ENCODE peak calls at places on chromosomes 3 and 15, in four cellular contexts. K is trophoblast cell, O is GM12878, D is NT2/D1. N is an unnamed sample.

GRCh38 chr3:32973982-32974381 is 22.5 kb downstream of the CCR4 start:
- DNase-seq in K (no peak), O (no peak), D (no peak), N (no peak)

GRCh38 chr15:72199721-72200212 is 2.2 kb upstream of the GRAMD2A start:
- DNase-seq in D (peak; percentile 66), K (peak; percentile 89), O (peak; percentile 36), N (peak; percentile 66)

GRCh38 chr3:138078901-138079344 is 36.5 kb downstream of the DZIP1L start:
- DNase-seq in D (no peak), K (no peak), O (no peak), N (no peak)

GRCh38 chr3:59412506-59412905 is 362.7 kb upstream of the CFAP20DC start:
- DNase-seq in K (no peak), O (no peak), D (no peak), N (no peak)

GRCh38 chr3:152778001-152778400 is 56.9 kb upstream of the P2RY1 start:
- DNase-seq in D (no peak), K (no peak), O (no peak), N (no peak)

GRCh38 chr3:124997303-124998246 is 58.2 kb downstream of the HEG1 start:
- DNase-seq in K (no peak), D (no peak), O (no peak), N (no peak)

GRCh38 chr15:76776969-76777368 is 128.2 kb downstream of the SCAPER start:
- DNase-seq in K (no peak), D (no peak), O (no peak), N (no peak)

GRCh38 chr3:28317438-28318022 is 31.0 kb upstream of the ZCWPW2 start:
- DNase-seq in O (no peak), K (no peak), D (peak; percentile 23), N (peak; percentile 73)

GRCh38 chr15:53611145-53611920 is 148.1 kb downstream of the WDR72 start:
- DNase-seq in O (no peak), K (no peak), D (no peak), N (no peak)

GRCh38 chr3:188088948-188089685 is 64.8 kb upstream of the LPP start:
- DNase-seq in O (no peak), D (no peak), K (no peak), N (no peak)

GRCh38 chr3:16550305-16550675 is 36.8 kb upstream of the RFTN1 start:
- DNase-seq in O (no peak), K (no peak), D (no peak), N (no peak)

GRCh38 chr3:45635475-45636256 is 41.1 kb downstream of the LIMD1 start:
- DNase-seq in K (peak; percentile 44), D (peak; percentile 93), O (no peak), N (no peak)

GRCh38 chr15:89075846-89076245 is 12.4 kb upstream of the ABHD2 start:
- DNase-seq in D (no peak), K (no peak), O (no peak), N (no peak)

GRCh38 chr3:161148832-161149475 is 43.8 kb upstream of the B3GALNT1 start:
- DNase-seq in D (no peak), O (no peak), K (no peak), N (no peak)

GRCh38 chr3:152609891-152610290 is 225.0 kb upstream of the P2RY1 start:
- DNase-seq in O (no peak), D (no peak), K (no peak), N (no peak)

GRCh38 chr3:105322570-105323273 is 44.0 kb upstream of the ALCAM start:
- DNase-seq in K (no peak), O (peak; percentile 36), D (no peak), N (no peak)

GRCh38 chr3:38655708-38656300 is 6.3 kb upstream of the SCN5A start:
- DNase-seq in D (peak; percentile 68), O (no peak), K (no peak), N (peak; percentile 61)

GRCh38 chr3:189099031-189099471 is 72.7 kb upstream of the TPRG1 start:
- DNase-seq in O (no peak), D (no peak), K (no peak), N (no peak)

GRCh38 chr15:84824260-84824690 is 7.1 kb downstream of the ALPK3 start:
- DNase-seq in O (no peak), K (no peak), D (no peak), N (no peak)

GRCh38 chr15:84828433-84828908 is 11.3 kb downstream of the ALPK3 start:
- DNase-seq in K (no peak), O (no peak), D (no peak), N (no peak)

GRCh38 chr15:84823580-84823878 is 6.4 kb downstream of the ALPK3 start:
- DNase-seq in O (no peak), K (no peak), D (no peak), N (no peak)

GRCh38 chr15:84827246-84827645 is 10.1 kb downstream of the ALPK3 start:
- DNase-seq in O (no peak), K (no peak), D (no peak), N (no peak)

DNA sequence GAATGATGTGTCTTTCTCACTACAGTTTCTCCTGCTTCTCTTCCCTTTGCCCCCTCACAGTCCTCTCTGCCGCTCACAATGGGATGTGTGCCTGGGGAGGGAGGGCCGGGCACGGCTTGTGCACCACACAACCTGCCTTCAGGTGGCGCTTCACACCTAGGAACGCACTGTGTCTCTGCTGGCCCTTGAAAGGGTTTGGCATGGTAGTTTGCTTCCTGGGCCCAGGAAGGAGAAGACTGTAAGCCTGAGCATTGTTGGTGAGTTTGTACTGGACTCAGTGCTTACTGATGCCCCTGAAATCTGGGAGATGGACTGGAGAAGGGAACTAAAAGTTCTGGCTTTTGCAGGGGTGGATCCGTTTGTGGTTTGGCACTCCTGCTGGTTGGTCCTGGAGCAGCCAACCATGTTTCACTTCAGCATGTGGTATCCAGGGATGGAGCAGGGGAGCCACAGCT is 9.2 kb downstream of the ALPK3 start:
- DNase-seq in O (no peak), D (no peak), K (no peak), N (no peak)
- H3K9ac ChIP-seq in O (no peak overlapping the region), D (no peak overlapping the region), K (no peak overlapping the region), N (no peak overlapping the region)

DNA sequence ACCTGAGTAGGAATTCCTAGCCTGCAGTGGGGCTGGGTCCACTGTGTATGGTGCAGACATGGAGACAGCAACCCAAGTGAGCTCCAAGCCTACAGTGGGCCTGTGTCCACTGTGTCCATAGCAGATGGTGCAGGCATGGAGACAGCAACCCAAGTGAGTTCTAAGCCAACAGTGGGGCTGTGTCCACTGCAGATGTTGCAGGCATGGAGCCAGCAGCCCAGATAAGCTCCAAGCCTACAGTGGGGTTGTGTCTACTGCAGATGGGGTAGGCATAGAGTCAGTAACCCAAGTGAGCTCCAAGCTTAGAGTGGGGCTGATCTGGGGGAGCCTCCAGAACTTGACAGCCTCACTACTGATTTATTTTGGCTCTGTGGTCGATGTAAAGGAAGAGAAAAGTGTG is 22.6 kb upstream of the IL16 start:
- DNase-seq in O (no peak), K (no peak), D (no peak), N (no peak)
- H3K9ac ChIP-seq in O (no peak overlapping the region), K (no peak overlapping the region), D (no peak overlapping the region), N (no peak overlapping the region)

DNA sequence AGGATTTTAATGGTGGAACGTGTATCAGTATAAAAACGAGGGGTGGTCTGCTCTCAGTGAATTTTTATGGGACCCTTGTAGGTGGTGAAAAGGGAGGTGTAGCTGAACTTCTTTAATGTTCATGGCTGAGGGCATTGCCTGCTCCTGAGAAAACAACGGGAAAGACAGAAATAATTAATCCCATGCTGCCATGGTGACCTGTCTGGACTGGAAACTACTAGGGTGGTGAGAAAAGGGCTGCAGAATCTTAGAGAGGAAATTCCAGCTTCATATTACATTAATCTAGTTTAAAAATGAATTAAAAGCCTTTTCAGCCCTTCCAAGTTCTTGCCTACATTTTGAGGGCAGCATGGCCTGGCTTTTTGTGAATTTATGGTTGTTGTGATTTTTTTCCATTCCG is 47.7 kb downstream of the ZBTB38 start:
- DNase-seq in O (no peak), D (no peak), K (no peak), N (no peak)
- H3K9ac ChIP-seq in O (no peak overlapping the region), D (no peak overlapping the region), K (no peak overlapping the region), N (no peak overlapping the region)

GRCh38 chr3:194118920-194119319 is 17.0 kb upstream of the HES1 start:
- DNase-seq in K (no peak), O (no peak), D (no peak), N (no peak)

GRCh38 chr3:194123735-194124134 is 12.2 kb upstream of the HES1 start:
- DNase-seq in K (no peak), O (no peak), D (no peak), N (no peak)

GRCh38 chr3:194119831-194120230 is 16.1 kb upstream of the HES1 start:
- DNase-seq in D (no peak), O (no peak), K (no peak), N (no peak)

GRCh38 chr3:194121881-194122280 is 14.1 kb upstream of the HES1 start:
- DNase-seq in O (no peak), K (no peak), D (no peak), N (no peak)

GRCh38 chr3:194120789-194121770 is 14.9 kb upstream of the HES1 start:
- DNase-seq in K (no peak), O (no peak), D (no peak), N (no peak)
- H3K9ac ChIP-seq in K (no peak overlapping the region), O (no peak overlapping the region), D (no peak overlapping the region), N (no peak overlapping the region)

DNA sequence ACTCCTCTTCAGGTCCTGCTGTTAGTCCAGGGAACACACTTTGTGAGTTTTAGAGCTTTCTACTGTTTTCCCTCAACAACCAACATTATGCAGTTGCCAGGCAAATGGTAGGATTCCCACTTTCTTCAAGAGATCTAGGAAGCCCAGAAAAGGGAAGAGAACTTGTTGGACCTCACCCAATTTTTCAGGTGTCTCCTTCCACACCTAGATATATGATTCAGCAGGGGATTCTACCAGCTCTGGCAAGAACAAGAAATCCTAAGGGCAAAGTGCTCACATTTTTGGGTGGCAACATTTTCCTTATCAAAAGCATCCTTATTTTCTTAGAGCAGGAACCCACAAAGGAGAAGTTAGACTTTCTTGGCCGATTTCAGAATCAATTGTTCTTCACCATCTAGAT is 57.4 kb downstream of the PRICKLE2 start:
- DNase-seq in O (no peak), D (no peak), K (no peak), N (no peak)
- H3K9ac ChIP-seq in O (no peak overlapping the region), D (no peak overlapping the region), K (no peak overlapping the region), N (no peak overlapping the region)

GRCh38 chr3:192751148-192751547 is 23.8 kb upstream of the FGF12 start:
- DNase-seq in K (no peak), O (no peak), D (no peak), N (no peak)
- H3K9ac ChIP-seq in K (no peak overlapping the region), O (no peak overlapping the region), D (no peak overlapping the region), N (no peak overlapping the region)

GRCh38 chr15:67174864-67175573 is 79.4 kb downstream of the AAGAB start:
- DNase-seq in K (peak; percentile 98), O (no peak), D (no peak), N (no peak)
- H3K9ac ChIP-seq in K (no peak overlapping the region), O (no peak overlapping the region), D (no peak overlapping the region), N (no peak overlapping the region)

DNA sequence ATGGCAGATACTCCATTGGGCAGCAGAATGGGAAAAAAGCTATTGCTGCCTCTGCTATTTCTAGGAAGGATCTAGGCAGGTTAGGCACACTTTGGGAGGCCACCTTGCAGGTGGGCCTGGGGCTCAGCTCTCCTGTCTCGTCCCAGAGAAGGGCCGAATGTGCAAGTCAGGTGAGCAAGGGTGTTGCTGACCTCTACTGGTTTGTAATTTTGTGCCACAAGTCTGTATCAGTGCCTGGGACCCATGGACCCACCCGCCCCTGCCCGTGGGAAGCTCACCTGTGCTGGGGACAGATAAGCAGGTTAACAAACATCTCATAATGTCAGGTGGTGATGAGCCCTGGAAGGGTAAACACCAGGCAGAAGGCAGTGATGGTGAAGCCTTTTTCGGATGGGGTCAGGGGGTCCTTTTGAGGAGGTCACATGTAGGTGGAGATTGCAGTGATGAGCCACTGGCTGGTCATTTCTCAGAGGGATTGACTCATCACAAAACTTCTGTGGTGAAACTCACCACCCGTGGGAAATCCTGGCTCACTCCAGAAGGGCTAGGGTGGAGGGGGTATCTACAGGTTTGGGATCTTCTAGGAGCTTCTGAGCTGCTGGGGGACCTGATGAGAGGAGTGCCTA is 161.3 kb downstream of the KLF13 start:
- DNase-seq in K (no peak), O (peak; percentile 61), D (no peak), N (peak; percentile 56)
- H3K9ac ChIP-seq in K (no peak overlapping the region), O (no peak overlapping the region), D (no peak overlapping the region), N (no peak overlapping the region)